ENCODE peak calls at places on chromosomes 7 and 10, in five cellular contexts. One of them, this sample, is unnamed.

GRCh38 chr7:960269-960871 is 5.9 kb upstream of the ADAP1 start:
- DNase-seq in nephron progenitor cell: no peak
- DNase-seq in coronary artery: no peak
- DNase-seq in lower leg skin: peak
- DNase-seq in endothelial cell: no peak
- DNase-seq in this sample: no peak

GRCh38 chr7:18849130-18849529 is 268.3 kb downstream of the TWIST1 start:
- DNase-seq in nephron progenitor cell: no peak
- DNase-seq in coronary artery: no peak
- DNase-seq in lower leg skin: no peak
- DNase-seq in endothelial cell: no peak
- DNase-seq in this sample: no peak

GRCh38 chr7:72538856-72539255 is 126.7 kb upstream of the CALN1 start:
- DNase-seq in nephron progenitor cell: no peak
- DNase-seq in coronary artery: no peak
- DNase-seq in lower leg skin: no peak
- DNase-seq in endothelial cell: no peak
- DNase-seq in this sample: no peak

GRCh38 chr10:108783897-108784296 is 1139.4 kb downstream of the XPNPEP1 start:
- DNase-seq in nephron progenitor cell: peak
- DNase-seq in coronary artery: no peak
- DNase-seq in lower leg skin: no peak
- DNase-seq in endothelial cell: peak
- DNase-seq in this sample: no peak

GRCh38 chr7:19971941-19972340 is 198.5 kb upstream of the TMEM196 start:
- DNase-seq in nephron progenitor cell: no peak
- DNase-seq in coronary artery: no peak
- DNase-seq in lower leg skin: no peak
- DNase-seq in endothelial cell: no peak
- DNase-seq in this sample: no peak

GRCh38 chr7:75993689-75994387 is 557 bp downstream of the TMEM120A start:
- DNase-seq in nephron progenitor cell: peak
- DNase-seq in coronary artery: peak
- DNase-seq in lower leg skin: peak
- DNase-seq in endothelial cell: peak
- DNase-seq in this sample: no peak

GRCh38 chr10:10092581-10092980 is 925.1 kb upstream of the CELF2 start:
- DNase-seq in nephron progenitor cell: peak
- DNase-seq in coronary artery: no peak
- DNase-seq in lower leg skin: peak
- DNase-seq in endothelial cell: no peak
- DNase-seq in this sample: no peak

GRCh38 chr10:97335188-97335619 is 675 bp upstream of the FRAT2 start:
- DNase-seq in nephron progenitor cell: peak
- DNase-seq in coronary artery: no peak
- DNase-seq in lower leg skin: no peak
- DNase-seq in endothelial cell: no peak
- DNase-seq in this sample: no peak

GRCh38 chr10:119705434-119705831 is 20.4 kb upstream of the INPP5F start:
- DNase-seq in nephron progenitor cell: no peak
- DNase-seq in coronary artery: no peak
- DNase-seq in lower leg skin: no peak
- DNase-seq in endothelial cell: no peak
- DNase-seq in this sample: no peak

GRCh38 chr7:64494912-64495461 is 67.9 kb downstream of the ZNF680 start:
- DNase-seq in nephron progenitor cell: no peak
- DNase-seq in coronary artery: no peak
- DNase-seq in lower leg skin: no peak
- DNase-seq in endothelial cell: peak
- DNase-seq in this sample: no peak

GRCh38 chr7:29921404-29922010 is 68.1 kb downstream of the SCRN1 start:
- DNase-seq in nephron progenitor cell: peak
- DNase-seq in coronary artery: no peak
- DNase-seq in lower leg skin: no peak
- DNase-seq in endothelial cell: peak
- DNase-seq in this sample: no peak

GRCh38 chr7:78171398-78171797 is 372.8 kb downstream of the PHTF2 start:
- DNase-seq in nephron progenitor cell: no peak
- DNase-seq in coronary artery: no peak
- DNase-seq in lower leg skin: no peak
- DNase-seq in endothelial cell: no peak
- DNase-seq in this sample: no peak

GRCh38 chr10:75367098-75367497 is 34.5 kb downstream of the ZNF503 start:
- DNase-seq in nephron progenitor cell: peak
- DNase-seq in coronary artery: no peak
- DNase-seq in lower leg skin: no peak
- DNase-seq in endothelial cell: no peak
- DNase-seq in this sample: no peak

GRCh38 chr10:112525215-112525614 is 78.2 kb downstream of the VTI1A start:
- DNase-seq in nephron progenitor cell: no peak
- DNase-seq in coronary artery: no peak
- DNase-seq in lower leg skin: no peak
- DNase-seq in endothelial cell: no peak
- DNase-seq in this sample: no peak

GRCh38 chr10:122417667-122418066 is 36.8 kb upstream of the ARMS2 start:
- DNase-seq in nephron progenitor cell: no peak
- DNase-seq in coronary artery: no peak
- DNase-seq in lower leg skin: no peak
- DNase-seq in endothelial cell: no peak
- DNase-seq in this sample: no peak

GRCh38 chr7:41573017-41573416 is 129.9 kb downstream of the INHBA start:
- DNase-seq in nephron progenitor cell: no peak
- DNase-seq in coronary artery: no peak
- DNase-seq in lower leg skin: no peak
- DNase-seq in endothelial cell: no peak
- DNase-seq in this sample: no peak

GRCh38 chr10:63646491-63646890 is 125.3 kb downstream of the REEP3 start:
- DNase-seq in nephron progenitor cell: no peak
- DNase-seq in coronary artery: no peak
- DNase-seq in lower leg skin: no peak
- DNase-seq in endothelial cell: no peak
- DNase-seq in this sample: no peak

GRCh38 chr7:6631605-6632004 is 5.5 kb upstream of the ZNF316 start:
- DNase-seq in nephron progenitor cell: no peak
- DNase-seq in coronary artery: no peak
- DNase-seq in lower leg skin: no peak
- DNase-seq in endothelial cell: no peak
- DNase-seq in this sample: no peak

GRCh38 chr10:114678806-114679205 is 20.7 kb upstream of the ABLIM1 start:
- DNase-seq in nephron progenitor cell: no peak
- DNase-seq in coronary artery: no peak
- DNase-seq in lower leg skin: no peak
- DNase-seq in endothelial cell: no peak
- DNase-seq in this sample: no peak

GRCh38 chr10:3091346-3091787 is 24.0 kb downstream of the PFKP start:
- DNase-seq in nephron progenitor cell: no peak
- DNase-seq in coronary artery: no peak
- DNase-seq in lower leg skin: no peak
- DNase-seq in endothelial cell: no peak
- DNase-seq in this sample: no peak

GRCh38 chr10:78211476-78212110 is 177.9 kb downstream of the RPS24 start:
- DNase-seq in nephron progenitor cell: peak
- DNase-seq in coronary artery: no peak
- DNase-seq in lower leg skin: no peak
- DNase-seq in endothelial cell: peak
- DNase-seq in this sample: no peak

GRCh38 chr10:103737735-103738367 is 117.5 kb downstream of the SH3PXD2A start:
- DNase-seq in nephron progenitor cell: no peak
- DNase-seq in coronary artery: no peak
- DNase-seq in lower leg skin: no peak
- DNase-seq in endothelial cell: no peak
- DNase-seq in this sample: no peak

GRCh38 chr10:88467835-88468485 is 115.2 kb downstream of the RNLS start:
- DNase-seq in nephron progenitor cell: no peak
- DNase-seq in coronary artery: no peak
- DNase-seq in lower leg skin: no peak
- DNase-seq in endothelial cell: no peak
- DNase-seq in this sample: no peak

GRCh38 chr7:89182116-89182515 is 386.6 kb upstream of the TEX47 start:
- DNase-seq in nephron progenitor cell: no peak
- DNase-seq in coronary artery: no peak
- DNase-seq in lower leg skin: no peak
- DNase-seq in endothelial cell: no peak
- DNase-seq in this sample: no peak

GRCh38 chr10:24723788-24724380 is at the start of gene ARHGAP21:
- DNase-seq in nephron progenitor cell: no peak
- DNase-seq in coronary artery: peak
- DNase-seq in lower leg skin: peak
- DNase-seq in endothelial cell: peak
- DNase-seq in this sample: peak
- TF ChIP-seq CTCF in nephron progenitor cell: no peak
- TF ChIP-seq CTCF in coronary artery: no peak
- TF ChIP-seq CTCF in lower leg skin: no peak
- TF ChIP-seq CTCF in endothelial cell: no peak
- TF ChIP-seq CTCF in this sample: no peak

DNA sequence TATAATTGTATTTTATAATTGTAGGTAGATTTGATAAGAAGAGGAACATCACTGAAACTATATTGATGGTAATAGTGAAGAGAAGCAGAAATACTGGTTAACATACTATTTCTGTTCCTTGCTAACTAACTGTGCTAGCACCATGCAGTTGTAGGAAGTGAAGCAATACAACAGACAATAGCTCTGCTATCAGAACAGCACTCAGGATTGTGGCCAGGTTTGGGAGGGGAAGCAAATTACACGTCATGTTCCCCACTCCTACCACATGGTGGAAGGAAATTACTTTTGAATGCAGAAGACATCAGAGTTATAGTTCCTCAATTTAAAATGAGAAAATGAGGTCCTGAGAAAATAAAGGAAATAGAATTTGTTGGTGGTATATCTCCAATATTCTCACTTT is 151.1 kb downstream of the DGKB start:
- DNase-seq in nephron progenitor cell: no peak
- DNase-seq in coronary artery: no peak
- DNase-seq in lower leg skin: no peak
- DNase-seq in endothelial cell: no peak
- DNase-seq in this sample: no peak
- TF ChIP-seq CTCF in nephron progenitor cell: no peak
- TF ChIP-seq CTCF in coronary artery: no peak
- TF ChIP-seq CTCF in lower leg skin: no peak
- TF ChIP-seq CTCF in endothelial cell: no peak
- TF ChIP-seq CTCF in this sample: no peak

GRCh38 chr7:98286093-98286525 is 4.6 kb downstream of the BRI3 start:
- DNase-seq in nephron progenitor cell: no peak
- DNase-seq in coronary artery: peak
- DNase-seq in lower leg skin: peak
- DNase-seq in endothelial cell: no peak
- DNase-seq in this sample: no peak

GRCh38 chr7:98283887-98284222 is 2.4 kb downstream of the BRI3 start:
- DNase-seq in nephron progenitor cell: no peak
- DNase-seq in coronary artery: no peak
- DNase-seq in lower leg skin: no peak
- DNase-seq in endothelial cell: no peak
- DNase-seq in this sample: no peak

GRCh38 chr7:98283127-98283886 is 1.8 kb downstream of the BRI3 start:
- DNase-seq in nephron progenitor cell: no peak
- DNase-seq in coronary artery: no peak
- DNase-seq in lower leg skin: peak
- DNase-seq in endothelial cell: no peak
- DNase-seq in this sample: no peak

GRCh38 chr7:98285132-98286092 is 3.9 kb downstream of the BRI3 start:
- DNase-seq in nephron progenitor cell: no peak
- DNase-seq in coronary artery: no peak
- DNase-seq in lower leg skin: no peak
- DNase-seq in endothelial cell: no peak
- DNase-seq in this sample: no peak

DNA sequence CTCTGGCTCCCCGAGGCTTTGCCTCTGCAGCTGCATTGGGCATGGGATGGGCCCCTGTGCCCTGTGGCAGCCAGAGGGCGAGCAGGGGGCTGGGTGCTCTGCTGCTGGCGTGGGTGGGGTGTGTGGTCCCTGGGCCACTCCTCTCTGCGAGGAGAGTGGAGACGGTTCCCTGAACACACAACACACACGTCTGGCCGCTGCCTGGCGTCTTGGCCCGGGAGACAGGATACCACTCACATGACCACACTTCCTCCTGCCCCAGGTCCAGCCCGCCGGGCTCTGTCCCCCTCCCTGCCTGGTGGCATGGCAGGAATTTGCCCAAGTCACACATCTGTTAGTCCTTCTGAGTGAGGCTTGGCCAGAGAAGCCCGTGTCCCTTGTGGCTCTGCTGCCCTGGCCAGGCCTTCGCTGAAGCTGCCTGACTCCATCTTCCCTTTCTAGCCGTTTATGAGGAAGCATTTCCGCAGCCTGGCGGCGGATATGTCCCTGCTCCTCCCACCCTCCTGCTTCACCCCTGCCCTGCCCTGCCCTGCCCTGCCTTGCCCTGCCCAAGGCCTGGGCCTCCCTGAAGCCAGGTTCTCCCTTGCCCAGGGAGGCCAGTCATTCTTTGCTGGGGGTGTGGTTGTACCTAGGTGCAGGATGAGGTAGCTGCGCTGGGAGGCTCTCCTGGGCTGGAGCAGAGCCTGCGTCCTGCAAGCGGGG is 3.0 kb downstream of the BRI3 start:
- DNase-seq in nephron progenitor cell: no peak
- DNase-seq in coronary artery: peak
- DNase-seq in lower leg skin: peak
- DNase-seq in endothelial cell: peak
- DNase-seq in this sample: peak
- TF ChIP-seq CTCF in nephron progenitor cell: no peak
- TF ChIP-seq CTCF in coronary artery: no peak
- TF ChIP-seq CTCF in lower leg skin: no peak
- TF ChIP-seq CTCF in endothelial cell: no peak
- TF ChIP-seq CTCF in this sample: no peak

GRCh38 chr10:76632158-76633051 is 1005.2 kb downstream of the KCNMA1 start:
- DNase-seq in nephron progenitor cell: peak
- DNase-seq in coronary artery: no peak
- DNase-seq in lower leg skin: no peak
- DNase-seq in endothelial cell: peak
- DNase-seq in this sample: no peak
- TF ChIP-seq CTCF in nephron progenitor cell: no peak
- TF ChIP-seq CTCF in coronary artery: no peak
- TF ChIP-seq CTCF in lower leg skin: no peak
- TF ChIP-seq CTCF in endothelial cell: no peak
- TF ChIP-seq CTCF in this sample: peak

GRCh38 chr10:129971381-129972144 is 7.5 kb upstream of the EBF3 start:
- DNase-seq in nephron progenitor cell: peak
- DNase-seq in coronary artery: no peak
- DNase-seq in lower leg skin: no peak
- DNase-seq in endothelial cell: peak
- DNase-seq in this sample: no peak
- TF ChIP-seq CTCF in nephron progenitor cell: no peak
- TF ChIP-seq CTCF in coronary artery: no peak
- TF ChIP-seq CTCF in lower leg skin: no peak
- TF ChIP-seq CTCF in endothelial cell: no peak
- TF ChIP-seq CTCF in this sample: peak

GRCh38 chr10:6838118-6838517 is 258.0 kb upstream of the PRKCQ start:
- DNase-seq in nephron progenitor cell: no peak
- DNase-seq in coronary artery: no peak
- DNase-seq in lower leg skin: no peak
- DNase-seq in endothelial cell: peak
- DNase-seq in this sample: no peak
- TF ChIP-seq CTCF in nephron progenitor cell: no peak
- TF ChIP-seq CTCF in coronary artery: no peak
- TF ChIP-seq CTCF in lower leg skin: no peak
- TF ChIP-seq CTCF in endothelial cell: peak
- TF ChIP-seq CTCF in this sample: peak